ENCODE peak calls at places on chromosomes 11 and 22, in four cellular contexts. Y is MM.1S, M is GM12864, L is foreskin fibroblast. H is an unnamed sample.

GRCh38 chr11:29022676-29023075 is 914.5 kb downstream of the METTL15 start:
- DNase-seq in Y (no peak), M (no peak), L (no peak), H (no peak)

GRCh38 chr22:18990355-18991137 is 54.5 kb upstream of the PRODH start:
- DNase-seq in Y (peak; percentile 64), M (no peak), L (no peak), H (no peak)

GRCh38 chr11:68838572-68838964 is 3.1 kb downstream of the CPT1A start:
- DNase-seq in Y (no peak), M (no peak), L (no peak), H (no peak)

GRCh38 chr11:128575956-128576340 is 11.4 kb downstream of the ETS1 start:
- DNase-seq in Y (no peak), M (no peak), L (peak; percentile 54), H (no peak)

GRCh38 chr22:44931077-44931540 is 78.7 kb downstream of the PHF21B start:
- DNase-seq in Y (no peak), M (no peak), L (peak; percentile 32), H (no peak)

GRCh38 chr11:2533642-2534115 is 88.9 kb downstream of the KCNQ1 start:
- DNase-seq in Y (peak; percentile 42), M (no peak), L (peak; percentile 96), H (peak; percentile 75)

GRCh38 chr11:67507242-67507890 is 596 bp downstream of the CDK2AP2 start:
- DNase-seq in Y (peak; percentile 28), M (peak; percentile 64), L (peak; percentile 75), H (no peak)

GRCh38 chr22:19626042-19626560 is 88.2 kb upstream of the SEPTIN5 start:
- DNase-seq in Y (no peak), M (no peak), L (no peak), H (no peak)

GRCh38 chr11:68163691-68164090 is 42.5 kb upstream of the CHKA start:
- DNase-seq in Y (no peak), M (no peak), L (no peak), H (no peak)

DNA sequence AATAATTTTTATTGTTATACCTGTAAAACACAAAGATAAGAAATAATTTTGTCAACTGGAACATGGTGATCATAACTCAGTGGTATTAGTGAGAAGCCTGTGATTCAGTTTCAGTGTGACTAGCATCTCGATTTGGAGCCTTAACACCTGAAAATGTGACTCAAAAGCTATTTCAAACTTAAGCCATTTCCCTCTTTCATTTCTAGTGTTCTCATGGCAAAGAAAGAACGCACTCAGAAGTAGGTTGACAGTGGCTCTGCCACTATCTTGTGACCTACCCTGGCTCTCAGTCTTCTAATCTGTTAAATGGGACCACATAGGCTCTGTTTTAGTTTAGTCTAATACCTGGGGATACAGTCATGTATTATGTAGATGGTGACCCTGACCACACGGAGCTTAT is 62.7 kb downstream of the ISX start:
- DNase-seq in Y (peak; percentile 74), M (peak; percentile 89), L (no peak), H (peak; percentile 60)
- TF ChIP-seq CTCF in Y (no peak), M (no peak), L (no peak), H (no peak)

GRCh38 chr11:120929664-120930154 is 94.2 kb upstream of the TBCEL start:
- DNase-seq in Y (peak; percentile 53), M (no peak), L (peak; percentile 44), H (peak; percentile 66)

GRCh38 chr11:120925944-120926343 is 98.0 kb upstream of the TBCEL start:
- DNase-seq in Y (peak; percentile 84), M (peak; percentile 92), L (no peak), H (peak; percentile 86)

GRCh38 chr11:120931057-120931779 is 92.7 kb upstream of the TBCEL start:
- DNase-seq in Y (peak; percentile 21), M (no peak), L (no peak), H (no peak)

GRCh38 chr11:120929090-120929489 is 94.8 kb upstream of the TBCEL start:
- DNase-seq in Y (no peak), M (no peak), L (peak; percentile 70), H (no peak)

GRCh38 chr11:120928506-120929062 is 95.3 kb upstream of the TBCEL start:
- DNase-seq in Y (no peak), M (no peak), L (no peak), H (no peak)
- TF ChIP-seq CTCF in Y (no peak), M (no peak), L (no peak), H (no peak)

GRCh38 chr22:40818192-40818746 is 877 bp downstream of the SLC25A17 start:
- DNase-seq in Y (peak; percentile 8), M (no peak), L (no peak), H (no peak)

GRCh38 chr22:40817737-40818136 is 1.4 kb downstream of the SLC25A17 start:
- DNase-seq in Y (peak; percentile 66), M (peak; percentile 24), L (no peak), H (peak; percentile 35)

GRCh38 chr22:40813912-40814315 is 5.2 kb downstream of the SLC25A17 start:
- DNase-seq in Y (no peak), M (no peak), L (no peak), H (no peak)

GRCh38 chr22:40819741-40820140 is 595 bp upstream of the SLC25A17 start:
- DNase-seq in Y (peak; percentile 19), M (no peak), L (peak; percentile 66), H (peak; percentile 15)

GRCh38 chr22:40818747-40819662 is at the start of gene SLC25A17:
- DNase-seq in Y (peak; percentile 91), M (peak; percentile 52), L (peak; percentile 92), H (peak; percentile 94)
- TF ChIP-seq CTCF in Y (peak; percentile 45), M (peak; percentile 51), L (peak; percentile 49), H (peak; percentile 15)

GRCh38 chr11:33735426-33736147 is 636 bp downstream of the CD59 start:
- DNase-seq in Y (peak; percentile 85), M (peak; percentile 43), L (peak; percentile 49), H (peak; percentile 75)
- TF ChIP-seq CTCF in Y (no peak), M (no peak), L (no peak), H (no peak)

H was measured in GM20000.